ENCODE peak calls at places on chromosomes 5 and 9, in four cellular contexts. One of them, this sample, is unnamed.
A peak's percentile ranks its signal among the peaks of the same experiment; 100 is the strongest.

GRCh38 chr5:145778144-145778900 is 56.8 kb downstream of the PRELID2 start:
- DNase-seq in lower leg skin: no peak
- DNase-seq in stomach: no peak
- DNase-seq in GM12878: no peak
- DNase-seq in this sample: no peak

GRCh38 chr9:131304676-131305366 is 15.3 kb downstream of the PLPP7 start:
- DNase-seq in lower leg skin: no peak
- DNase-seq in stomach: no peak
- DNase-seq in GM12878: no peak
- DNase-seq in this sample: no peak

GRCh38 chr9:89422151-89422918 is 75.6 kb downstream of the SEMA4D start:
- DNase-seq in lower leg skin: no peak
- DNase-seq in stomach: no peak
- DNase-seq in GM12878: no peak
- DNase-seq in this sample: no peak

GRCh38 chr5:40916213-40916612 is 6.9 kb downstream of the C7 start:
- DNase-seq in lower leg skin: no peak
- DNase-seq in stomach: no peak
- DNase-seq in GM12878: no peak
- DNase-seq in this sample: no peak

GRCh38 chr9:72665421-72665820 is 144.0 kb downstream of the TMC1 start:
- DNase-seq in lower leg skin: no peak
- DNase-seq in stomach: no peak
- DNase-seq in GM12878: no peak
- DNase-seq in this sample: no peak

GRCh38 chr5:102196481-102196880 is 99.6 kb downstream of the SLCO4C1 start:
- DNase-seq in lower leg skin: no peak
- DNase-seq in stomach: no peak
- DNase-seq in GM12878: no peak
- DNase-seq in this sample: no peak

GRCh38 chr9:120413121-120414048 is 166.6 kb downstream of the CDK5RAP2 start:
- DNase-seq in lower leg skin: no peak
- DNase-seq in stomach: no peak
- DNase-seq in GM12878: no peak
- DNase-seq in this sample: no peak

GRCh38 chr5:150579462-150580400 is 60.7 kb upstream of the SYNPO start:
- DNase-seq in lower leg skin: no peak
- DNase-seq in stomach: no peak
- DNase-seq in GM12878: no peak
- DNase-seq in this sample: no peak

GRCh38 chr5:172486451-172486850 is 32.1 kb upstream of the SH3PXD2B start:
- DNase-seq in lower leg skin: no peak
- DNase-seq in stomach: no peak
- DNase-seq in GM12878: no peak
- DNase-seq in this sample: no peak

GRCh38 chr5:852431-853401 is 1.9 kb upstream of the ZDHHC11 start:
- DNase-seq in lower leg skin: no peak
- DNase-seq in stomach: no peak
- DNase-seq in GM12878: no peak
- DNase-seq in this sample: no peak

GRCh38 chr9:95848764-95849163 is 26.7 kb upstream of the ERCC6L2 start:
- DNase-seq in lower leg skin: no peak
- DNase-seq in stomach: no peak
- DNase-seq in GM12878: no peak
- DNase-seq in this sample: no peak

GRCh38 chr9:134385873-134386370 is 59.7 kb downstream of the RXRA start:
- DNase-seq in lower leg skin: no peak
- DNase-seq in stomach: no peak
- DNase-seq in GM12878: no peak
- DNase-seq in this sample: no peak

GRCh38 chr9:131562032-131562959 is 17.0 kb downstream of the PRRT1B start:
- DNase-seq in lower leg skin: no peak
- DNase-seq in stomach: no peak
- DNase-seq in GM12878: no peak
- DNase-seq in this sample: no peak

GRCh38 chr9:20614602-20615216 is 7.6 kb downstream of the MLLT3 start:
- DNase-seq in lower leg skin: no peak
- DNase-seq in stomach: no peak
- DNase-seq in GM12878: no peak
- DNase-seq in this sample: no peak

GRCh38 chr9:29044959-29045358 is 1471.7 kb upstream of the C9orf72 start:
- DNase-seq in lower leg skin: no peak
- DNase-seq in stomach: no peak
- DNase-seq in GM12878: no peak
- DNase-seq in this sample: no peak

GRCh38 chr5:523658-524441 is 399 bp downstream of the SLC9A3 start:
- DNase-seq in lower leg skin: no peak
- DNase-seq in stomach: no peak
- DNase-seq in GM12878: no peak
- DNase-seq in this sample: no peak

GRCh38 chr5:57780306-57780958 is 297.8 kb upstream of the ACTBL2 start:
- DNase-seq in lower leg skin: no peak
- DNase-seq in stomach: no peak
- DNase-seq in GM12878: no peak
- DNase-seq in this sample: no peak

GRCh38 chr5:146079695-146080361 is 25.5 kb downstream of the PLAC8L1 start:
- DNase-seq in lower leg skin: no peak
- DNase-seq in stomach: no peak
- DNase-seq in GM12878: peak; percentile 15
- DNase-seq in this sample: no peak

GRCh38 chr5:56350595-56351170 is 117.6 kb upstream of the ANKRD55 start:
- DNase-seq in lower leg skin: peak; percentile 47
- DNase-seq in stomach: no peak
- DNase-seq in GM12878: no peak
- DNase-seq in this sample: no peak

GRCh38 chr5:126446498-126447224 is 23.5 kb downstream of the GRAMD2B start:
- DNase-seq in lower leg skin: no peak
- DNase-seq in stomach: no peak
- DNase-seq in GM12878: no peak
- DNase-seq in this sample: no peak

GRCh38 chr5:164735334-164735733 is 1229.9 kb downstream of the MAT2B start:
- DNase-seq in lower leg skin: no peak
- DNase-seq in stomach: no peak
- DNase-seq in GM12878: no peak
- DNase-seq in this sample: no peak

GRCh38 chr5:135541969-135542502 is 6.3 kb upstream of the NEUROG1 start:
- DNase-seq in lower leg skin: no peak
- DNase-seq in stomach: no peak
- DNase-seq in GM12878: no peak
- DNase-seq in this sample: no peak

GRCh38 chr5:41148448-41148847 is 64.9 kb downstream of the C6 start:
- DNase-seq in lower leg skin: no peak
- DNase-seq in stomach: no peak
- DNase-seq in GM12878: no peak
- DNase-seq in this sample: no peak

GRCh38 chr9:111937781-111938426 is 41.3 kb downstream of the UGCG start:
- DNase-seq in lower leg skin: no peak
- DNase-seq in stomach: no peak
- DNase-seq in GM12878: peak; percentile 74
- DNase-seq in this sample: no peak

GRCh38 chr9:127877566-127877998 is at the start of gene AK1:
- DNase-seq in lower leg skin: no peak
- DNase-seq in stomach: peak; percentile 80
- DNase-seq in GM12878: no peak
- DNase-seq in this sample: no peak

GRCh38 chr5:18088020-18088579 is 453.8 kb downstream of the TAF11L14 start:
- DNase-seq in lower leg skin: no peak
- DNase-seq in stomach: no peak
- DNase-seq in GM12878: no peak
- DNase-seq in this sample: peak; percentile 10

GRCh38 chr9:18756712-18757125 is 276.3 kb downstream of the SAXO1 start:
- DNase-seq in lower leg skin: no peak
- DNase-seq in stomach: no peak
- DNase-seq in GM12878: peak; percentile 7
- DNase-seq in this sample: no peak

GRCh38 chr5:10577371-10578291 is 13.8 kb downstream of the ANKRD33B start:
- DNase-seq in lower leg skin: no peak
- DNase-seq in stomach: no peak
- DNase-seq in GM12878: no peak
- DNase-seq in this sample: no peak

GRCh38 chr5:68533571-68534051 is 318.1 kb downstream of the PIK3R1 start:
- DNase-seq in lower leg skin: no peak
- DNase-seq in stomach: no peak
- DNase-seq in GM12878: no peak
- DNase-seq in this sample: no peak

GRCh38 chr5:68531970-68532369 is 316.4 kb downstream of the PIK3R1 start:
- DNase-seq in lower leg skin: no peak
- DNase-seq in stomach: no peak
- DNase-seq in GM12878: no peak
- DNase-seq in this sample: no peak

GRCh38 chr5:68534131-68534940 is 318.8 kb downstream of the PIK3R1 start:
- DNase-seq in lower leg skin: no peak
- DNase-seq in stomach: peak; percentile 70
- DNase-seq in GM12878: no peak
- DNase-seq in this sample: peak; percentile 51

GRCh38 chr5:68533051-68533450 is 317.5 kb downstream of the PIK3R1 start:
- DNase-seq in lower leg skin: no peak
- DNase-seq in stomach: no peak
- DNase-seq in GM12878: no peak
- DNase-seq in this sample: no peak

GRCh38 chr5:68535121-68535520 is 319.6 kb downstream of the PIK3R1 start:
- DNase-seq in lower leg skin: no peak
- DNase-seq in stomach: no peak
- DNase-seq in GM12878: no peak
- DNase-seq in this sample: no peak
- TF ChIP-seq CTCF in lower leg skin: no peak
- TF ChIP-seq CTCF in stomach: no peak
- TF ChIP-seq CTCF in GM12878: no peak
- TF ChIP-seq CTCF in this sample: no peak

DNA sequence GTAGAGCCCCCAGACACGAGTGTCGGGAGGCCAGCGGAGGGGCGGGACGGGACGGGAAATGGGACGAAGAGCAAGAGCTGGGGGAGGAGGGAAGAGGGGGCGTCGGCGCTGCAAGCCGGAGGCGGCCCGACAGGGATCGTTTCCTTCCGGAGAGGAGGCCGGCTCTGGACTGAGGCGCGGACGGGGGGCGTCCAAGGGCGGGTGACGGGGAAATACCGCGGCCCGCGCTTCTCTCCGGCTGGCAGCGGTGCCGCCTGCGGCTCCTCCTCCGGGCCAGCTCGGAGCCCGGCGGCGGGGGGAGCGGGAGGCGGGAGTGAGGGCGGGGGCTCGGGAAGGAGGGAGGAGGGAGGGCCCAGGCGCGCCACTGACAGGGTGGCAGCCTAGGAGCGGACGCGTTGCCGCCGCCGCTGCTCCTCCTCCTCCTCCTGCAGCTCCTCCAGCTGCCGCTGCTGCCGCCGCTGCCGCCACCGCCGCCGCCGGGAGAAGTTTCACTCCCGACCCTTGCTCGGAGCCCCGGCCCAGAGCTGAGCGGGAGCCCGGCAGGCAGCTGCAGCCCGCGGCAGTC is at the start of gene CHSY3:
- DNase-seq in lower leg skin: peak; percentile 73
- DNase-seq in stomach: peak; percentile 80
- DNase-seq in GM12878: no peak
- DNase-seq in this sample: peak; percentile 13
- H3K4me3 ChIP-seq in lower leg skin: peak within 1 kb of the TSS; percentile 53
- H3K4me3 ChIP-seq in stomach: peak within 1 kb of the TSS; percentile 72
- H3K4me3 ChIP-seq in GM12878: peak within 1 kb of the TSS; percentile 41
- H3K4me3 ChIP-seq in this sample: peak within 1 kb of the TSS; percentile 41

DNA sequence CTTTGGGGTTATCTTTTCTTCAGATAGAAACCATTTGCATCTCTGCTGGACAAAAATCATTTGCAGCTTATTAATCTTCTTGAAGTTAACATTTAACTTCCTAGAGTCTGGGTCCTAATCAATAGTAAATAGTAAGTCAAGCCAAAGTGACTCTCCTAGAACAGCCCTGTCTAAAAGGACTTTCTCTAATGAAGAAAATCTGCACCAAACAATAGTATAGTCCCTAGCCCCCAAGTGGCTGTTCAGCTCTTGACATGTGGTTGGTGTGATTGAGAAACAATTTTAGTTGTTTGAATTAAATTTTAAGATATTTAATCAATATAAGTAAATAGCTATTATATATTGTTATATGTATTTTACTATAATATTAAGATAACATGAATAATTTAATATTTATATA is 64.6 kb upstream of the SHB start:
- DNase-seq in lower leg skin: no peak
- DNase-seq in stomach: no peak
- DNase-seq in GM12878: no peak
- DNase-seq in this sample: no peak
- TF ChIP-seq CTCF in lower leg skin: no peak
- TF ChIP-seq CTCF in stomach: no peak
- TF ChIP-seq CTCF in GM12878: no peak
- TF ChIP-seq CTCF in this sample: peak; percentile 3

GRCh38 chr9:136685792-136686533 is 1.3 kb downstream of the AGPAT2 start:
- DNase-seq in lower leg skin: no peak
- DNase-seq in stomach: no peak
- DNase-seq in GM12878: no peak
- DNase-seq in this sample: no peak
- H3K4me3 ChIP-seq in lower leg skin: peak overlapping the region; percentile 56
- H3K4me3 ChIP-seq in stomach: peak overlapping the region; percentile 96
- H3K4me3 ChIP-seq in GM12878: peak overlapping the region; percentile 99
- H3K4me3 ChIP-seq in this sample: peak overlapping the region; percentile 70

DNA sequence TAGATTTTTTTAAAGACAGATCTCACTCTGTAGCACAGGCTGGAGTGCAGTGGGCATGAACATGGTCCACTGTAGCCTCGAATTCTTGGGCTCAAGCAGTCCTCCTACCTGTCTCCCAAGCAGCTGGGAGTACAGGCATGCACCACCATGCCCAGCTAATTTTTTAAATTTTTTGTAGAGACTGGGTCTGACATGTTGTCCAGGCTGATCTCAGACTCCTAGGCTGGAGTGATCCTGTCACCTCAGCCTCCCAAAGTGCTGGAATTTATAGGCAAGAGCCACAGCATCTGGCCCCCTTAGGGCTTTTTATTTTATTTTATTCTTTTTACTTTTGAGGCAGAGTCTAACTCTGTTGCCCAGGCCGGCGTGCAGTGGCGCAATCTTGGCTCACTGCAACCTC is 56.4 kb downstream of the NSD1 start:
- DNase-seq in lower leg skin: no peak
- DNase-seq in stomach: no peak
- DNase-seq in GM12878: no peak
- DNase-seq in this sample: no peak
- TF ChIP-seq CTCF in lower leg skin: no peak
- TF ChIP-seq CTCF in stomach: no peak
- TF ChIP-seq CTCF in GM12878: no peak
- TF ChIP-seq CTCF in this sample: no peak

This sample was measured in LNCaP clone FGC.